ENCODE peak calls at places on chromosomes 13 and 19, in four cellular contexts. Y is lung; S is body of pancreas; R is CD4-positive, CD25-positive, alpha-beta regulatory T cell. O is an unnamed sample.

GRCh38 chr13:42328672-42329071 is 56.7 kb downstream of the AKAP11 start:
- ATAC-seq in S (no peak), Y (no peak), R (no peak), O (no peak)

GRCh38 chr19:46369817-46370216 is 22.9 kb downstream of the PPP5C start:
- ATAC-seq in S (no peak), R (no peak), Y (no peak), O (no peak)

GRCh38 chr13:100363351-100363750 is 225.2 kb downstream of the GGACT start:
- ATAC-seq in R (no peak), S (peak), Y (no peak), O (no peak)

GRCh38 chr19:15418112-15418587 is 638 bp downstream of the AKAP8L start:
- ATAC-seq in R (no peak), S (no peak), Y (peak), O (no peak)

GRCh38 chr13:97757807-97758206 is 195.7 kb upstream of the IPO5 start:
- ATAC-seq in Y (no peak), R (no peak), S (peak), O (peak)

GRCh38 chr13:50081899-50082425 is 66.7 kb downstream of the KCNRG start:
- ATAC-seq in Y (peak), R (peak), S (peak), O (peak)

GRCh38 chr19:33677745-33678426 is 56.1 kb downstream of the CHST8 start:
- ATAC-seq in Y (no peak), S (no peak), R (no peak), O (no peak)

GRCh38 chr19:51019544-51019925 is at the start of gene KLK10:
- ATAC-seq in S (no peak), R (no peak), Y (no peak), O (no peak)

GRCh38 chr19:11651062-11651461 is 53.8 kb downstream of the ZNF627 start:
- ATAC-seq in R (no peak), Y (no peak), S (no peak), O (no peak)

GRCh38 chr19:51714848-51715247 is 8.9 kb downstream of the HAS1 start:
- ATAC-seq in Y (no peak), S (no peak), R (no peak), O (no peak)

GRCh38 chr13:19685034-19685433 is 51.6 kb downstream of the MPHOSPH8 start:
- ATAC-seq in Y (no peak), S (peak), R (no peak), O (no peak)

GRCh38 chr13:75391432-75392100 is 90.4 kb downstream of the TBC1D4 start:
- ATAC-seq in S (no peak), Y (no peak), R (no peak), O (no peak)

GRCh38 chr19:10565028-10565566 is 713 bp downstream of the KRI1 start:
- ATAC-seq in R (no peak), S (no peak), Y (no peak), O (no peak)

GRCh38 chr19:38692458-38693379 is 45.3 kb downstream of the ACTN4 start:
- ATAC-seq in S (no peak), Y (no peak), R (no peak), O (peak)

GRCh38 chr19:38690832-38691231 is 43.4 kb downstream of the ACTN4 start:
- ATAC-seq in Y (no peak), S (no peak), R (no peak), O (no peak)

GRCh38 chr19:38693380-38694223 is 46.2 kb downstream of the ACTN4 start:
- ATAC-seq in Y (peak), R (peak), S (peak), O (peak)

GRCh38 chr19:38690146-38690545 is 42.7 kb downstream of the ACTN4 start:
- ATAC-seq in Y (no peak), R (no peak), S (no peak), O (no peak)

DNA sequence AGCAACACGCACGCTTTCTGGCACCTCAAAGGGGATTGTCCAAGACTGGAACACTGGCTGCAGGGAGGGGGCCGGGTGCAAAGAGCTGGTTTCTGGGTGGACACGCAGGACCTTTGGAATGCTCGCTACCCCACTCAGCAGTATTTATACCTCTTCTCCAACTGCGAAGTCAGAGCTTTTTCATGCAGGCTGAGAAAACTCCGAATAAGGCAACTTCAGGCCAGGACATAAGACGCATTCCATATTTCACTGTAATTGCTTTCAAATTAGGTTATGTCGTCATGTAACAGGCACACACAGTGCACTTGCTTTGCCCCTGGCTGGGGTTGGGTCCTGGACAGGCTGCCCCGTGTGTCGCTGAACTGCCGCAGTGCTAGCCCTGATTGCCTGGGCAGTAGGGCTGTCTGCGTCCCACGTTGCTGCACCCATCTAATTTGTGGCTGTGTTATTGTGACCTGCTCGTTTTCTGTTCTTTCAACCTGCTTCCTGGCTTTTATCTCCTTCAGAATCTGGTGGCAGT is 44.5 kb downstream of the ACTN4 start:
- ATAC-seq in R (no peak), S (peak), Y (peak), O (peak)
- H3K4me3 ChIP-seq in R (peak), S (no peak), Y (no peak), O (peak)

DNA sequence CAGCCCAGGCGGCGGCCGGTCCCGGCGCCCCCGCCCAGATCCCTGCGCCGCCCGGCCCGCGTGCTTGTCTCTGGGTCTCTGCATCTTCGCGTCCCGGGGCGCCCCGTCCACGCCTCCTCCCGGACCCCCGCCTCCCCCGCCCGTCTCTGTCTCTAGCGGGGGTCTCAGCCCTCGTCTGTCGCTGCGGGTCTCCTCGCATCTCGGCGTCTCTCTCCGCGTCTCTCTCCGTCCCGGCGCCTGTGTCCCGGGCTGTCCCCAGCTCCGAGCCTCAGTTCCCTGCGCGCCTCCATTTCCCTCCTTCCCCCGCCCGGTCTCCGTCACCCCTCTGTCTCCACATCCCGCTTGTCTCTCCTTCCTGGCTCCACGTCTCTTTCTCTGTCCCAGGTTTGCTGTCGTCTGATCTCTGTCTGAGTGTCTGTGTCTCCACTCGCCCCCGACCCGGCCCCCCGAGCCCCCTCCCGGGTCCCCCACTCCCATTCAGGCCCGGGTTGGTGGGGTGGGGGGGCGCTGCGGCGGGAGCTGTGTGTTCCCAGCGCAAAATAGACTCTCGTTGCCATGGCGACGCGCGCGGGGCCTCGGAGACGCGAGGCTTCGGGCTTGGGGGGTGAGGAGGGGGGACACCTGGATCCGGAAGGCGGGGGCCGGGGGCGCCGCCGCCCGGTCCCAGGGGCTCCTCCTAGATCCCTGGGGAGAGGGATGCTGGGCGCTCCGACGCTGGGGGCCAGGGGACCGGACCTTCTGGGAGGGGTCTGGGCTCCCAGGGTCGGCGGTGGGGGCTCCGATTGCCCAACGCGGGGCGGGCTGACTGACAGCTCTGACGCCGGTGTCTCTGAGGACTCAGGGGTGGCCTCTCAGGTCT is 8.7 kb upstream of the SHISA7 start:
- ATAC-seq in Y (no peak), R (no peak), S (no peak), O (no peak)
- H3K4me3 ChIP-seq in Y (no peak), R (no peak), S (no peak), O (peak)

GRCh38 chr19:7292352-7292949 is 1.8 kb downstream of the INSR start:
- ATAC-seq in R (no peak), S (no peak), Y (no peak), O (no peak)
- H3K4me3 ChIP-seq in R (no peak), S (peak), Y (peak), O (peak)

DNA sequence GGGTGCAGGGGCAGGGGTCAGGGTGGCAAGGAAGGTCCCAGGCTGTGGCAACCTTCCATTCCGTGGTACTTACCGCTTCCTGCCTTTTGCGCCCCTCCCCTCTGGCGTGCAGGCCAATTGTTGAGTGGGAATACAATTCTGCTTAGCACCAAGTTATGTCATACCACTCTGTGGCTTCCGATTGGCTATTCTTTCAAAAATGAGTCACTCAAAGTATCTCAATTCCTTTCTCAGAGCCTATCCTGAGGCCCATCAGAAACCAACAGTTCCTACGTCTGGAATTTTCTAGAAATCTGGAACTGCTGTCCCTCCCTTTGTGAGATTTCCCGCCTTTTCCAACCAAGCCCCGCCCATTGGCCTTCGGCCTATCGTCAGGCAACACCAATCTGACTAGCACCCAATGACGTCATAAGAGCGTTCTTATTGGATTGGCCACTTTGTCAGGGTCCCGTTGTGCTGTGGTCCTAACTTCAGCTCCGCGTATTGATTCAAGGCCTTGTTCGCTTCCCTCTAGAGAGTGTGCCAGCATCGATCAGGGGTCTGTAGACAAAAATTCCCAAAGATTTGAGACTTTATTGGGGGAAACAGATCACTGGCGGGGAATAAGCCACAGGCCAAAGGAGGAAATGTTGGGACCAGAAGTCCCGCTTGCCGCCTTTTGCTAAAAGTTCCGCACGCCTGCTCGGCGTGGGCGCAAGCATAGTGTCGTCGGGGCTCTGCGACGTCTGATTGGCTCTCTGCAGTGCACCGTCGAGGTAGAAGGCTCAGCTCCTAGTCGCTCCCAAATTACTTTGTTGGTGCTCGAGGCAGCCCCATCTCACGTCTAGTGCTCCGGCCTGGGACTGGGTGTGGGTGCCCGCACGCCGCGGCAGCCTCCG is 11.7 kb downstream of the NTN5 start:
- ATAC-seq in Y (peak), S (peak), R (peak), O (peak)
- H3K4me3 ChIP-seq in Y (no peak), S (no peak), R (peak), O (no peak)

DNA sequence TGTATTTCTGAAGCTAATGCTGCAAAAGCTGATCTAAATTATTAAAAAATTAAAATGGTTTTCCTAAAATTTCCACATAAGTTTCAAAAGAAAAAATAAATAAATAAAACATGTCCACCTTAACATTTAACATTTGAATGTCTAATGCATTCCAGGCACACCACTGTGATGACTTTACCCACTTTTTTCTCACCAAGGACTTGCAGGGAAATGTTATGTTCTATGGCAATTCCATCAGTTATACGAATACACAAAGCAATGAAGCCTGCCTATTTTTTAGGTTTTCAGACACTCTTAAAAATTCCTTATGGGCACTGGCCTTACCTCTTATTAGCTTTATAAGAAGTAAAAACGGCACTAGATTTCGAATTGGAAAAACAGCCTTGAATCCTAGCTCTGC is 10.2 kb downstream of the TSC22D1 start:
- ATAC-seq in S (no peak), R (no peak), Y (no peak), O (no peak)
- H3K4me3 ChIP-seq in S (no peak), R (no peak), Y (no peak), O (no peak)

DNA sequence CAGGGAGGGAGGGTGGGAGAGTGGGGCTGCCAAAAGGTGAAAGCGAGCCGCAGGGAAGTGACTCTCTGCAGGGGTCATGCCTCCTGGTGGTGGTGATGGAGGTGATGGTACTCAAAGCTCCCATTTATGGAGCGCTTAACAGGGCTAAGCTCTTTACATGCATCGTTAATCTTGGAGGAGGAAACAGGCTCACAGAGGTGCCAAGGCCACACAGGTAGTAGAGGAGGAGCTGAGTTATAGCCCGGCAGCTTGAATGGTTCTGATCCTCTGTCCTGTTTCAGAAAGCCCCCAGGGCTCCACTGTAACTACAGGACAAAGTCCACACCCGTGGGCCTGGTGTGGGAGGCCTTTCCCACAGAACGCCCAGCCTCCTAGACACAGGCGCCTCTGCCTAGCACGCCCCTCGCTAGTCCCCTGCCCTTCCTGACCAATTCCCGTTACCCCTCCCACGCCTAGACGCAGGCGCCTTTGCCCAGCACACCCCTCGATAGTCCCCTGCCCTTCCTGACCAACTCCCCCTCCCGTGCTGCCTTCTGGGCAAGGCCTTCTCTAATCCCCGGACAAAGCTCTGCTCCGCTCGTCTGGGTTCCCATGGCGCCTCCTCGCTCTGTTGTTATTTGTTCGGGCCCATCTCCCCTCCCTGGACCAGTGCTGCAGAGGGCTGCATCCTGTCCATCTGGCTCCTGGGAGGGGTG is 10.8 kb downstream of the PPP1R37 start:
- ATAC-seq in S (peak), Y (no peak), R (no peak), O (no peak)
- H3K4me3 ChIP-seq in S (no peak), Y (no peak), R (no peak), O (no peak)

O was measured in gastroesophageal sphincter.